ENCODE peak calls at places on chromosomes 6 and 20, in seven cellular contexts. T, C, W, Q, K, H and I are unnamed samples.

GRCh38 chr6:89610149-89610642 is 28.4 kb downstream of the LYRM2 start:
- DNase-seq in T (peak), C (peak), W (no peak), Q (peak), K (peak), H (peak), I (no peak)

GRCh38 chr6:24827162-24827561 is 28.4 kb upstream of the ARMH2 start:
- DNase-seq in T (no peak), C (no peak), W (no peak), Q (no peak), K (no peak), H (no peak), I (no peak)

GRCh38 chr20:34824026-34824860 is 1.2 kb downstream of the NCOA6 start:
- DNase-seq in T (peak), C (peak), W (peak), Q (peak), K (peak), H (peak), I (no peak)

GRCh38 chr6:31293343-31293742 is 21.5 kb upstream of the HLA-C start:
- DNase-seq in T (peak), C (peak), W (no peak), Q (no peak), K (no peak), H (peak), I (no peak)

GRCh38 chr6:151075005-151075404 is 164.8 kb upstream of the AKAP12 start:
- DNase-seq in T (no peak), C (no peak), W (no peak), Q (no peak), K (no peak), H (no peak), I (no peak)

GRCh38 chr20:56439784-56440291 is 27.8 kb downstream of the CASS4 start:
- DNase-seq in T (peak), C (no peak), W (peak), Q (peak), K (no peak), H (peak), I (no peak)

GRCh38 chr6:88517737-88518136 is 351.6 kb upstream of the CNR1 start:
- DNase-seq in T (no peak), C (no peak), W (no peak), Q (no peak), K (no peak), H (peak), I (no peak)

GRCh38 chr20:25470045-25470444 is 62.6 kb downstream of the GINS1 start:
- DNase-seq in T (no peak), C (peak), W (no peak), Q (no peak), K (no peak), H (peak), I (peak)

GRCh38 chr6:158361961-158362634 is 49.8 kb downstream of the TULP4 start:
- DNase-seq in T (peak), C (no peak), W (peak), Q (no peak), K (no peak), H (no peak), I (no peak)

GRCh38 chr6:105014448-105014847 is 57.5 kb downstream of the LIN28B start:
- DNase-seq in T (no peak), C (no peak), W (no peak), Q (no peak), K (no peak), H (no peak), I (no peak)

GRCh38 chr6:50185006-50185405 is 135.3 kb upstream of the DEFB112 start:
- DNase-seq in T (no peak), C (peak), W (no peak), Q (no peak), K (no peak), H (no peak), I (peak)

GRCh38 chr6:63576147-63576772 is 4.0 kb downstream of the LOC128125822 start:
- DNase-seq in T (no peak), C (no peak), W (no peak), Q (no peak), K (no peak), H (no peak), I (no peak)

GRCh38 chr20:23361108-23361650 is 803 bp upstream of the GZF1 start:
- DNase-seq in T (peak), C (peak), W (no peak), Q (no peak), K (no peak), H (no peak), I (no peak)

GRCh38 chr20:59013959-59014608 is 5.1 kb upstream of the TUBB1 start:
- DNase-seq in T (peak), C (no peak), W (peak), Q (no peak), K (no peak), H (no peak), I (no peak)

GRCh38 chr6:52534966-52535390 is 41.9 kb downstream of the TRAM2 start:
- DNase-seq in T (no peak), C (no peak), W (no peak), Q (no peak), K (no peak), H (no peak), I (no peak)

GRCh38 chr20:59159091-59159821 is 4.4 kb upstream of the ZNF831 start:
- DNase-seq in T (no peak), C (no peak), W (no peak), Q (no peak), K (no peak), H (no peak), I (no peak)

GRCh38 chr6:100906325-100906724 is 25.2 kb upstream of the ASCC3 start:
- DNase-seq in T (peak), C (no peak), W (no peak), Q (no peak), K (no peak), H (no peak), I (no peak)

GRCh38 chr20:50790651-50791277 is 4.1 kb upstream of the BCAS4 start:
- DNase-seq in T (peak), C (peak), W (peak), Q (peak), K (peak), H (peak), I (peak)

DNA sequence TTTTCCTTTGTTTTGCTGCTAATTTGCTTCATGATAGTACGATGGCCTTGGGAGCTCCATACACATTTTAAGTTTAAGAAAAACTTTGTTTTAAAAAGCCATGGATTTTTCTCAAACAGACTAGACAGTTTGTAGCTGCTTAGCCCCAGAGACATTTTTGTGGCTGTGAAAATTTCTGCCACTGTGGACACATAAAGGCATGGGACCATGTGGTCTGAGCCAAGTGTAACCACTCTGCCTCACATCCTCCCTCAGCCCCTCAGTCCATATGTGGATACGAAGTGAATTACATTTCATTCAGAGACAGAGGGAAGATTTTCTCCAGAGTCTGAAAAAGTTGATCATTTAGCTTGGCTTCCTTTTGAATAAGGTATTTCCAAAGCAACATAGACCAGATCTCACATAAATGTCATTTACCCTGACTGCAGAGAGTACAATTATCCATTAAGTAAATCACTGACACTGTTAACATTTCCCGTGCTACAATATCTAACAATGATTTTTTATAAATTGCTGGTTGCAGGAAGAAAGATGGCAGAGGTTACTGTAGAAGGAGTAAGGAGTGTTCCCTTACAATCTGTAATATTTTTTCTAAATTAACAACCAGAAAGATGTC is 87.4 kb downstream of the GJA1 start:
- DNase-seq in T (peak), C (no peak), W (no peak), Q (no peak), K (no peak), H (peak), I (no peak)
- H3K4me3 ChIP-seq in T (peak), C (no peak), W (no peak), Q (peak), K (no peak), H (no peak), I (no peak)

GRCh38 chr6:111486475-111486874 is 3.5 kb upstream of the REV3L start:
- DNase-seq in T (no peak), C (no peak), W (no peak), Q (no peak), K (no peak), H (no peak), I (no peak)
- H3K4me3 ChIP-seq in T (no peak), C (no peak), W (no peak), Q (no peak), K (no peak), H (no peak), I (no peak)

DNA sequence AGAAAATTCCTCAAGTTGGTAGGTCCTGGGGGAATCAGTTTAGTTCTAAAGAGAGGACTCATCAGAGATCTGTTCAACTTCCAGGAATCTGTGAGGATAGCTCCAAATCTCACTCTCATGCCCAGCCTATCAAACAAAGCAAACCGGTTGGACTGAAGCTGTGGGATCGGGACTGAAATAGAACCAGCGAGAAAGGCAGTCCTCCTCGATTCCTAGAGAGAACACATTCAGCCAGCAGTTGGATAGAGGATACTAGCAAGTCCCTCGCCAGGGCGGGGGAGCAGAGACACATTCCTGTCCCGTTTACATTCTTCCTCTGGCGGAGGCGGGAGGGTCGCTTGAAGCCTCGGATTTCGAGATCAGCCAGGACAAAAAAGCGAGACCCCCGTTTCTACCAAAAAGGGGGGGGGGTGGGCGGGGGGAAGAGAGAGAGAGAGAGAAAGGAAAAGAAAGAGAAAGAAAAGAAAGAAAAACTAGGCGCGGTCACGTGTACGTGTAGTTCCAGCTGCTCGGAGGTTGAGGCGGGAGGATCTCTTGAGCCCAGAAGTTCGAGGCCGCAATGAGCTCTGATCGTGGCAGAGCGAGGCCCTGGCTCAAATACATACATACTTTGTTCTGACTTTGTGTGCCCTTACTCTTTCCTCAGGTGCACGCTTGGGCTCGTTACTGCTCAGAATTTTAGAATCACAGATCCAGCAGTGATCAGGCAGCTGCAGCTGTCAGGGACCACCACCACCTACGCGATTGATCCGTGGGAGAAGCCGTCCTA is 19.5 kb downstream of the ZNF311 start:
- DNase-seq in T (peak), C (peak), W (peak), Q (peak), K (peak), H (peak), I (peak)
- H3K4me3 ChIP-seq in T (peak), C (peak), W (peak), Q (peak), K (peak), H (peak), I (peak)

GRCh38 chr6:1595271-1596087 is 14.2 kb upstream of the FOXC1 start:
- DNase-seq in T (no peak), C (no peak), W (no peak), Q (no peak), K (no peak), H (no peak), I (no peak)
- H3K4me3 ChIP-seq in T (no peak), C (peak), W (peak), Q (peak), K (peak), H (no peak), I (no peak)

GRCh38 chr20:38924718-38925117 is 1.5 kb upstream of the FAM83D start:
- DNase-seq in T (no peak), C (no peak), W (no peak), Q (no peak), K (no peak), H (no peak), I (no peak)

GRCh38 chr20:38930242-38930569 is 4.0 kb downstream of the FAM83D start:
- DNase-seq in T (no peak), C (no peak), W (no peak), Q (no peak), K (no peak), H (no peak), I (no peak)

GRCh38 chr20:38926934-38927616 is 858 bp downstream of the FAM83D start:
- DNase-seq in T (peak), C (no peak), W (no peak), Q (no peak), K (no peak), H (no peak), I (no peak)

GRCh38 chr20:38926142-38926933 is at the start of gene FAM83D:
- DNase-seq in T (peak), C (peak), W (peak), Q (peak), K (peak), H (peak), I (peak)

DNA sequence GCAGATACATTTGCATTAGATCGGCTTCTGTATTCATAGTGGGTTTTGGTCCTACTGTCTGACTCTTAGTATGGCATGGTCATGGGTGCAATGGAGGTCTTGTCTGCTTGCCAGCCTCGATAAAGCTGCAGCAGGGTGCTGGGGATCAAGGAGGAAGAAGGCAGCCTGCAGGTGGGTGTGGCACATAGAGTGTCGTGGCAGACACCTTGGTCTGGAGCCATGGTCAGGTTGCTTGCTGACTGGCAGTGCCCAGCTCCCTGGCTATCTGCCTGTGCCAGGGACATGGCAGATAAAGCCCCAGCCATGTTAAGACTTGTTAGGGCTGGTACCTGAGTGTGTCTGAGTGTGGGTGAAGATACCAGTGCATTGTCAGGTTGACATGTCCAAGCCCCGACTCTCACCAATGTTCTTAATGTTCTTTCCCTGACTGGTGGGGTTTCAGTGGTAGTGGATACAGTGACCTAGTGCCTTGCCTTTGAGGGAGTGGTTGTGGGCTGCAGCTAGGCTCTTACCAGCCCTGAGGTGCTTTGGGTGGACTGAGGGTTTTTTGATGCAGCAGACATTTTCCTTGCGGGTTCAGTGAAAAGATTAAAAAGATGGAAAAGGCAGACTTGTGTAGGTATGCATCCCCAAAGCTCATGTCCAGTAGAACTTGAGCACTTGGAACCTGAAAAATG is 1.8 kb downstream of the FAM83D start:
- DNase-seq in T (no peak), C (no peak), W (no peak), Q (no peak), K (no peak), H (no peak), I (no peak)
- H3K4me3 ChIP-seq in T (peak), C (peak), W (peak), Q (no peak), K (no peak), H (peak), I (peak)

GRCh38 chr6:139540276-139540675 is 165.8 kb upstream of the CITED2 start:
- DNase-seq in T (peak), C (no peak), W (peak), Q (no peak), K (no peak), H (peak), I (no peak)
- H3K4me3 ChIP-seq in T (no peak), C (peak), W (no peak), Q (no peak), K (no peak), H (no peak), I (no peak)

GRCh38 chr20:37347347-37347823 is 1.4 kb downstream of the SRC start:
- DNase-seq in T (no peak), C (no peak), W (no peak), Q (no peak), K (no peak), H (no peak), I (no peak)
- H3K4me3 ChIP-seq in T (peak), C (peak), W (no peak), Q (peak), K (peak), H (peak), I (no peak)

DNA sequence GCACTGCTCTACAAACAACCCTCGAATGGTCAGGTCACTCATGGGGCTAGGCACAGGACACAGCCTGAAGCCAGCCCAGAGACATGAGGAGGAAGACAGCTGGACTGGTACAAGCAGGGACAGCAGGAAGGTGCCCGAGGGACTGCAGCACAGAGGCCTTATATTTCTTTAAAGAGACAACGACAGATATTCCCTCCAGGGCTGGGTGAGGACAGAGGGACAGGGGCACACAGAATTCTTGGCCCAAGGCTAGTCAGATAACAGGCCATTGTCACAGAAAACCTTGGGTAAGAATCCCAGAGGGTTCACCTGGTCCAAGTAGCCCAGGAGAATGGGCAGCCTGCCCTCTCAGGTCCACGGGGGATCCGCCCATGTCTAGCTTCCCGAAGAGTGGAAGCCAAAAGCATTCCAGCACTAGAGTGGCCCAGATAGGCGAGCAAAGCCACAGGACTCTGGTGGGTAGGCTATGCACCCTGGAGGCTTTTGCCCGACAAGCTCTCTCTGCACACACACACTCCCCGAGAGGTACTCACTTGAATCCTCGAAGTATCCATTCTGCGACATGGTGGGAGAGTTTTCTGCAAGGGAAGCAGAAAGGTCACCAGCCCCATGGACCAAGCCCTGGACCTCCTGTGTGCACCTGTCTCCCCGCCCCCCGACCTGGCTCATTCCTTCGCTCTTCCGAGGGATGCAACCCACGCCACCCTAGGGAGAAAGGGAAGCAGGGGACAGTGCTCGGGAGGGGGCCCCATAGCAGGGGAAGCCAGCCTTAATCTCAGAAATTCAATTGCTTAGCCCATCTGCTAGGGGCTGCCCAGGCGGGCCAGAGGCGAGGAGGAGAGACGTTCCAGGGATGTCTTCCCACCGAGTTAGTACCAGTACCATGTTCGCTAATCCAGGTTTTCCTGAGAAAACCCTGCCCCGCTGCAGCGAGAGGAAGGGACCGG is 1.7 kb downstream of the SLC4A11 start:
- DNase-seq in T (no peak), C (no peak), W (no peak), Q (no peak), K (no peak), H (no peak), I (no peak)
- H3K4me3 ChIP-seq in T (no peak), C (peak), W (no peak), Q (peak), K (no peak), H (no peak), I (peak)

GRCh38 chr20:31699801-31700728 is 22.6 kb downstream of the BCL2L1 start:
- DNase-seq in T (no peak), C (no peak), W (no peak), Q (no peak), K (no peak), H (no peak), I (no peak)
- H3K4me3 ChIP-seq in T (no peak), C (no peak), W (no peak), Q (no peak), K (no peak), H (no peak), I (no peak)

GRCh38 chr6:13831623-13832022 is 17.3 kb upstream of the MCUR1 start:
- DNase-seq in T (no peak), C (no peak), W (no peak), Q (no peak), K (no peak), H (no peak), I (no peak)
- H3K4me3 ChIP-seq in T (no peak), C (no peak), W (no peak), Q (no peak), K (no peak), H (no peak), I (no peak)